ENCODE peak calls at places on chromosomes 6 and 20, in seven cellular contexts. X is naive thymus-derived CD8-positive, alpha-beta T cell; I is NCI-H748 treated with DMSO at 0.1 percent for 48 hours; V is Daoy; G is T-helper 9 cell; Y is HTR-8/SVneo; M is upper lobe of right lung. Q is an unnamed sample.

GRCh38 chr6:5442319-5442718 is 181.0 kb downstream of the FARS2 start:
- DNase-seq in M (no peak), Y (no peak), I (no peak), G (no peak), X (no peak), V (no peak), Q (no peak)

GRCh38 chr20:41242807-41243206 is 74.7 kb downstream of the ZHX3 start:
- DNase-seq in I (no peak), M (no peak), X (no peak), Y (no peak), G (no peak), V (no peak), Q (no peak)

GRCh38 chr6:93341900-93342613 is 77.3 kb downstream of the EPHA7 start:
- DNase-seq in M (no peak), V (no peak), X (no peak), Y (no peak), I (peak), G (no peak), Q (no peak)

GRCh38 chr6:13810688-13811446 is 3.5 kb downstream of the MCUR1 start:
- DNase-seq in X (no peak), Y (no peak), V (no peak), M (no peak), G (no peak), I (no peak), Q (no peak)

GRCh38 chr6:33578588-33579011 is 1.5 kb downstream of the BAK1 start:
- DNase-seq in I (no peak), G (peak), V (no peak), M (no peak), X (peak), Y (no peak), Q (no peak)

GRCh38 chr6:115945806-115946205 is 114.9 kb downstream of the FRK start:
- DNase-seq in G (no peak), X (no peak), I (no peak), Y (no peak), V (no peak), M (no peak), Q (no peak)

GRCh38 chr6:167904791-167905190 is 78.1 kb downstream of the AFDN start:
- DNase-seq in V (no peak), X (no peak), G (no peak), Y (no peak), M (no peak), I (no peak), Q (no peak)

GRCh38 chr6:156395276-156395675 is 381.9 kb upstream of the ARID1B start:
- DNase-seq in X (peak), I (peak), V (no peak), G (peak), M (no peak), Y (no peak), Q (peak)

GRCh38 chr6:26043389-26044139 is 43.7 kb upstream of the HFE start:
- DNase-seq in X (peak), M (peak), Y (no peak), I (peak), V (no peak), G (peak), Q (peak)

GRCh38 chr6:84583784-84584183 is 180.6 kb downstream of the TBX18 start:
- DNase-seq in Y (no peak), V (peak), M (no peak), I (no peak), G (no peak), X (no peak), Q (no peak)

GRCh38 chr6:18561006-18561750 is 174.0 kb downstream of the RNF144B start:
- DNase-seq in Y (no peak), G (no peak), I (no peak), M (no peak), V (no peak), X (no peak), Q (no peak)

GRCh38 chr6:34657307-34657978 is 39.1 kb downstream of the ILRUN start:
- DNase-seq in X (peak), G (no peak), M (no peak), V (peak), Y (peak), I (peak), Q (peak)

GRCh38 chr6:38212116-38212515 is 392.6 kb downstream of the ZFAND3 start:
- DNase-seq in V (no peak), G (no peak), I (no peak), M (no peak), X (no peak), Y (no peak), Q (no peak)

GRCh38 chr20:51995551-51995951 is 193.2 kb upstream of the SALL4 start:
- DNase-seq in G (no peak), I (no peak), Y (no peak), V (no peak), M (no peak), X (no peak), Q (no peak)

GRCh38 chr6:130178692-130179091 is 44.1 kb downstream of the SAMD3 start:
- DNase-seq in M (no peak), X (no peak), G (no peak), I (no peak), V (no peak), Y (peak), Q (no peak)

GRCh38 chr20:62643521-62644043 is 1.3 kb downstream of the SLCO4A1 start:
- DNase-seq in G (no peak), M (no peak), X (no peak), V (no peak), I (no peak), Y (no peak), Q (no peak)

GRCh38 chr6:104700371-104701185 is 159.1 kb downstream of the HACE1 start:
- DNase-seq in Y (no peak), V (no peak), G (no peak), X (no peak), I (no peak), M (no peak), Q (no peak)

GRCh38 chr6:90811596-90812226 is 224.8 kb upstream of the MAP3K7 start:
- DNase-seq in G (no peak), I (peak), M (no peak), X (no peak), Y (no peak), V (no peak), Q (peak)

GRCh38 chr6:14313220-14313619 is 195.6 kb downstream of the CD83 start:
- DNase-seq in V (no peak), Y (no peak), X (no peak), I (no peak), M (no peak), G (no peak), Q (no peak)

GRCh38 chr6:130697661-130698535 is 129.3 kb upstream of the SMLR1 start:
- DNase-seq in M (no peak), I (no peak), V (no peak), X (peak), G (peak), Y (peak), Q (peak)

GRCh38 chr20:53884859-53885654 is 185.3 kb downstream of the BCAS1 start:
- DNase-seq in X (peak), G (no peak), M (no peak), Y (no peak), V (peak), I (no peak), Q (no peak)

GRCh38 chr6:34601706-34602105 is 45.6 kb upstream of the SPDEF start:
- DNase-seq in G (no peak), Y (no peak), I (peak), M (no peak), V (no peak), X (no peak), Q (peak)

GRCh38 chr20:47934761-47935160 is 149.5 kb upstream of the SULF2 start:
- DNase-seq in X (no peak), I (no peak), M (no peak), Y (no peak), G (no peak), V (no peak), Q (no peak)

GRCh38 chr6:14966111-14966901 is 279.6 kb upstream of the JARID2 start:
- DNase-seq in G (no peak), I (no peak), X (no peak), V (no peak), M (no peak), Y (no peak), Q (no peak)

GRCh38 chr6:82270791-82271392 is 23.3 kb upstream of the IBTK start:
- DNase-seq in M (no peak), X (peak), V (peak), G (no peak), I (peak), Y (peak), Q (peak)

GRCh38 chr6:66328181-66328580 is 621.2 kb upstream of the EYS start:
- DNase-seq in M (no peak), V (no peak), Y (peak), I (no peak), G (no peak), X (no peak), Q (no peak)

GRCh38 chr20:62062661-62063600 is 2.8 kb downstream of the TAF4 start:
- DNase-seq in X (no peak), G (no peak), M (no peak), Y (no peak), I (no peak), V (no peak), Q (no peak)

GRCh38 chr6:46010771-46011170 is 4.9 kb downstream of the CLIC5 start:
- DNase-seq in M (no peak), I (no peak), Y (no peak), V (no peak), X (no peak), G (no peak), Q (no peak)

GRCh38 chr6:164942271-164942670 is 367.1 kb downstream of the C6orf118 start:
- DNase-seq in G (no peak), Y (no peak), X (no peak), I (no peak), M (no peak), V (no peak), Q (no peak)

GRCh38 chr6:135675862-135676261 is 175.6 kb upstream of the PDE7B start:
- DNase-seq in Y (peak), X (peak), G (peak), I (peak), V (peak), M (no peak), Q (no peak)

Q was measured in SHP77 treated with DMSO at 0.1 percent for 48 hours.